ENCODE peak calls at places on chromosomes 6 and 20, in nine cellular contexts. Q, O, B, L, D, X, A, S and P are unnamed samples.
A peak's percentile ranks its signal among the peaks of the same experiment; 100 is the strongest.

GRCh38 chr20:47870475-47870874 is 85.2 kb upstream of the SULF2 start:
- DNase-seq in Q (no peak), O (no peak), B (no peak), L (no peak), D (no peak), X (no peak), A (no peak), S (no peak), P (no peak)

GRCh38 chr20:37297066-37297736 is 7.7 kb downstream of the MANBAL start:
- DNase-seq in Q (no peak), O (peak; percentile 35), B (peak; percentile 84), L (no peak), D (peak; percentile 79), X (peak; percentile 62), A (no peak), S (no peak), P (peak; percentile 69)

GRCh38 chr6:57222684-57223077 is 574 bp upstream of the RAB23 start:
- DNase-seq in Q (no peak), O (no peak), B (no peak), L (no peak), D (no peak), X (no peak), A (peak; percentile 21), S (no peak), P (no peak)

GRCh38 chr6:7241160-7241559 is 71.8 kb downstream of the SSR1 start:
- DNase-seq in Q (no peak), O (no peak), B (no peak), L (no peak), D (no peak), X (no peak), A (no peak), S (no peak), P (no peak)

GRCh38 chr6:149450679-149451360 is 34.0 kb downstream of the ZC3H12D start:
- DNase-seq in Q (no peak), O (no peak), B (no peak), L (no peak), D (peak; percentile 26), X (peak; percentile 35), A (peak; percentile 53), S (peak; percentile 56), P (no peak)

GRCh38 chr20:23668477-23668951 is 20.3 kb downstream of the CST4 start:
- DNase-seq in Q (peak; percentile 84), O (peak; percentile 50), B (peak; percentile 50), L (peak; percentile 72), D (no peak), X (peak; percentile 33), A (peak; percentile 72), S (peak; percentile 50), P (peak; percentile 23)

GRCh38 chr6:44081753-44082152 is 45.5 kb downstream of the MRPL14 start:
- DNase-seq in Q (no peak), O (no peak), B (no peak), L (no peak), D (no peak), X (no peak), A (no peak), S (no peak), P (no peak)

GRCh38 chr6:4564746-4565145 is 211.5 kb upstream of the CDYL start:
- DNase-seq in Q (no peak), O (no peak), B (no peak), L (no peak), D (no peak), X (no peak), A (no peak), S (no peak), P (no peak)

GRCh38 chr6:70398783-70399730 is 14.3 kb upstream of the FAM135A start:
- DNase-seq in Q (peak; percentile 68), O (peak; percentile 99), B (peak; percentile 23), L (no peak), D (no peak), X (no peak), A (no peak), S (peak; percentile 73), P (peak; percentile 76)

GRCh38 chr6:158039178-158039557 is 57.5 kb downstream of the SYNJ2 start:
- DNase-seq in Q (no peak), O (no peak), B (peak; percentile 67), L (no peak), D (no peak), X (no peak), A (peak; percentile 21), S (peak; percentile 2), P (no peak)

GRCh38 chr6:139587469-139587868 is 213.0 kb upstream of the CITED2 start:
- DNase-seq in Q (no peak), O (peak; percentile 21), B (peak; percentile 93), L (no peak), D (no peak), X (no peak), A (no peak), S (no peak), P (no peak)

GRCh38 chr20:33373735-33374605 is 27.3 kb downstream of the CDK5RAP1 start:
- DNase-seq in Q (peak; percentile 93), O (peak; percentile 65), B (peak; percentile 94), L (no peak), D (peak; percentile 40), X (no peak), A (no peak), S (no peak), P (peak; percentile 100)

GRCh38 chr6:145155411-145155810 is 579.9 kb downstream of the EPM2A start:
- DNase-seq in Q (no peak), O (peak; percentile 18), B (peak; percentile 5), L (no peak), D (no peak), X (no peak), A (no peak), S (no peak), P (no peak)

GRCh38 chr20:61066541-61066940 is 185.5 kb upstream of the CDH4 start:
- DNase-seq in Q (no peak), O (no peak), B (no peak), L (no peak), D (no peak), X (no peak), A (no peak), S (no peak), P (no peak)

GRCh38 chr6:109010703-109011102 is 83.9 kb downstream of the SESN1 start:
- DNase-seq in Q (no peak), O (no peak), B (no peak), L (no peak), D (no peak), X (no peak), A (no peak), S (no peak), P (peak; percentile 73)

GRCh38 chr6:109008537-109008950 is 86.1 kb downstream of the SESN1 start:
- DNase-seq in Q (no peak), O (no peak), B (peak; percentile 55), L (no peak), D (no peak), X (no peak), A (no peak), S (no peak), P (no peak)

GRCh38 chr6:109008061-109008460 is 86.6 kb downstream of the SESN1 start:
- DNase-seq in Q (no peak), O (no peak), B (no peak), L (no peak), D (no peak), X (no peak), A (peak; percentile 17), S (no peak), P (no peak)

GRCh38 chr6:109009761-109010612 is 84.7 kb downstream of the SESN1 start:
- DNase-seq in Q (no peak), O (peak; percentile 25), B (no peak), L (no peak), D (no peak), X (no peak), A (no peak), S (no peak), P (no peak)

GRCh38 chr6:109008951-109009760 is 85.5 kb downstream of the SESN1 start:
- DNase-seq in Q (peak; percentile 30), O (peak; percentile 85), B (peak; percentile 82), L (peak; percentile 96), D (peak; percentile 93), X (peak; percentile 92), A (peak; percentile 98), S (peak; percentile 96), P (no peak)
- TF ChIP-seq CTCF in Q (no peak), O (no peak), B (no peak), L (no peak), D (peak; percentile 47), X (peak; percentile 48), A (no peak), S (peak; percentile 59), P (no peak)

GRCh38 chr20:46545077-46545826 is 5.2 kb downstream of the OCSTAMP start:
- DNase-seq in Q (no peak), O (peak; percentile 5), B (peak; percentile 21), L (no peak), D (no peak), X (no peak), A (no peak), S (no peak), P (no peak)
- H3K4me3 ChIP-seq in Q (no peak overlapping the region), O (no peak overlapping the region), B (no peak overlapping the region), L (no peak overlapping the region), D (no peak overlapping the region), X (no peak overlapping the region), A (no peak overlapping the region), S (no peak overlapping the region), P (no peak overlapping the region)

GRCh38 chr20:57193094-57193493 is 73.3 kb downstream of the BMP7 start:
- DNase-seq in Q (no peak), O (no peak), B (no peak), L (no peak), D (no peak), X (no peak), A (no peak), S (no peak), P (no peak)
- TF ChIP-seq CTCF in Q (no peak), O (no peak), B (no peak), L (no peak), D (no peak), X (no peak), A (no peak), S (no peak), P (no peak)

GRCh38 chr6:138105446-138105845 is 1.8 kb downstream of the PERP start:
- DNase-seq in Q (peak; percentile 28), O (peak; percentile 94), B (no peak), L (no peak), D (peak; percentile 71), X (no peak), A (peak; percentile 26), S (peak; percentile 43), P (no peak)

GRCh38 chr6:138104618-138105213 is 2.5 kb downstream of the PERP start:
- DNase-seq in Q (no peak), O (peak; percentile 47), B (no peak), L (no peak), D (no peak), X (no peak), A (no peak), S (no peak), P (no peak)

GRCh38 chr6:138101946-138102731 is 5.1 kb downstream of the PERP start:
- DNase-seq in Q (no peak), O (no peak), B (no peak), L (peak; percentile 28), D (no peak), X (no peak), A (no peak), S (no peak), P (no peak)

GRCh38 chr6:138105880-138106664 is 1.1 kb downstream of the PERP start:
- DNase-seq in Q (no peak), O (peak; percentile 55), B (peak; percentile 15), L (peak; percentile 27), D (no peak), X (no peak), A (peak; percentile 84), S (peak; percentile 14), P (no peak)

DNA sequence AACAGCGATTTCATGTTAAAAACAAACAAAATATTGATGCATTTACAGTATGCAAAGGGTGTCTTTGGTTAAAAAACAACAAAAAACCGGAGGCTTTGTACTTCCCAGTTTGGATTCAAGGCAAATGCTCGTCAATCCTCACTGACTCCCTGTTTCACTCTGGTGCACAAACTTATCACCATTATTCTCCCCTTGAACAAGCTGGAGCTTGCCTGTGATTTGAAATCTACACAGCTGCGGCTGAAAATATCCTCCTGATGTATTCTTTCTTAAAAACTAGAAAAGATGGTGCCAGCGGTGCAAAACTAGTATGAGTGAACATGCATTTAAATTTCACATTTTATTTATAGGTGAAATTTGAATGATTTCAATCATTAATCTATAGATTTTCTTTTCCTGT is 3.3 kb downstream of the PERP start:
- DNase-seq in Q (no peak), O (peak; percentile 70), B (no peak), L (no peak), D (no peak), X (no peak), A (no peak), S (no peak), P (no peak)
- H3K4me3 ChIP-seq in Q (no peak overlapping the region), O (peak overlapping the region; percentile 88), B (no peak overlapping the region), L (no peak overlapping the region), D (peak overlapping the region; percentile 84), X (no peak overlapping the region), A (no peak overlapping the region), S (no peak overlapping the region), P (no peak overlapping the region)